ENCODE peak calls at places on chromosome 4, in seven cellular contexts. One of them, this sample, is unnamed.

GRCh38 chr4:93645120-93645519 is 183.4 kb upstream of the ATOH1 start:
- DNase-seq in astrocyte: no peak
- DNase-seq in AG10803: no peak
- DNase-seq in WERI-Rb-1: no peak
- DNase-seq in PC-9: no peak
- DNase-seq in Peyer's patch: no peak
- DNase-seq in stomach: no peak
- DNase-seq in this sample: no peak

GRCh38 chr4:90069151-90069550 is 58.0 kb upstream of the CCSER1 start:
- DNase-seq in stomach: no peak
- DNase-seq in WERI-Rb-1: no peak
- DNase-seq in astrocyte: peak
- DNase-seq in PC-9: no peak
- DNase-seq in Peyer's patch: no peak
- DNase-seq in AG10803: no peak
- DNase-seq in this sample: peak

GRCh38 chr4:139978692-139979091 is 175.3 kb downstream of the MAML3 start:
- DNase-seq in Peyer's patch: no peak
- DNase-seq in stomach: no peak
- DNase-seq in PC-9: no peak
- DNase-seq in AG10803: no peak
- DNase-seq in astrocyte: no peak
- DNase-seq in WERI-Rb-1: no peak
- DNase-seq in this sample: no peak

GRCh38 chr4:159018062-159018629 is 84.7 kb upstream of the RAPGEF2 start:
- DNase-seq in AG10803: no peak
- DNase-seq in WERI-Rb-1: no peak
- DNase-seq in stomach: no peak
- DNase-seq in Peyer's patch: no peak
- DNase-seq in PC-9: no peak
- DNase-seq in astrocyte: no peak
- DNase-seq in this sample: no peak

GRCh38 chr4:33780952-33781655 is 2463.2 kb downstream of the ARAP2 start:
- DNase-seq in stomach: no peak
- DNase-seq in PC-9: peak
- DNase-seq in AG10803: peak
- DNase-seq in Peyer's patch: no peak
- DNase-seq in WERI-Rb-1: no peak
- DNase-seq in astrocyte: peak
- DNase-seq in this sample: peak

GRCh38 chr4:8539661-8540060 is 40.5 kb upstream of the GPR78 start:
- DNase-seq in AG10803: no peak
- DNase-seq in astrocyte: no peak
- DNase-seq in PC-9: no peak
- DNase-seq in WERI-Rb-1: no peak
- DNase-seq in stomach: no peak
- DNase-seq in Peyer's patch: peak
- DNase-seq in this sample: no peak

GRCh38 chr4:27009539-27009938 is 148.9 kb downstream of the STIM2 start:
- DNase-seq in PC-9: no peak
- DNase-seq in stomach: no peak
- DNase-seq in AG10803: peak
- DNase-seq in WERI-Rb-1: no peak
- DNase-seq in Peyer's patch: no peak
- DNase-seq in astrocyte: peak
- DNase-seq in this sample: no peak

GRCh38 chr4:152943673-152944072 is 7.5 kb downstream of the FHDC1 start:
- DNase-seq in stomach: no peak
- DNase-seq in AG10803: peak
- DNase-seq in WERI-Rb-1: no peak
- DNase-seq in astrocyte: peak
- DNase-seq in Peyer's patch: no peak
- DNase-seq in PC-9: no peak
- DNase-seq in this sample: no peak

GRCh38 chr4:86159216-86159615 is 200.6 kb downstream of the MAPK10 start:
- DNase-seq in WERI-Rb-1: no peak
- DNase-seq in astrocyte: no peak
- DNase-seq in PC-9: no peak
- DNase-seq in AG10803: no peak
- DNase-seq in Peyer's patch: no peak
- DNase-seq in stomach: no peak
- DNase-seq in this sample: no peak

GRCh38 chr4:95549246-95550138 is 719 bp upstream of the UNC5C start:
- DNase-seq in Peyer's patch: peak
- DNase-seq in PC-9: no peak
- DNase-seq in WERI-Rb-1: peak
- DNase-seq in astrocyte: peak
- DNase-seq in stomach: peak
- DNase-seq in AG10803: peak
- DNase-seq in this sample: no peak

GRCh38 chr4:95550566-95550965 is 1.8 kb upstream of the UNC5C start:
- DNase-seq in Peyer's patch: no peak
- DNase-seq in stomach: no peak
- DNase-seq in astrocyte: no peak
- DNase-seq in WERI-Rb-1: no peak
- DNase-seq in AG10803: no peak
- DNase-seq in PC-9: no peak
- DNase-seq in this sample: no peak

GRCh38 chr4:95546866-95547707 is 1.7 kb downstream of the UNC5C start:
- DNase-seq in astrocyte: no peak
- DNase-seq in AG10803: no peak
- DNase-seq in Peyer's patch: no peak
- DNase-seq in PC-9: no peak
- DNase-seq in stomach: no peak
- DNase-seq in WERI-Rb-1: peak
- DNase-seq in this sample: no peak

GRCh38 chr4:95547708-95548471 is 883 bp downstream of the UNC5C start:
- DNase-seq in AG10803: peak
- DNase-seq in Peyer's patch: peak
- DNase-seq in astrocyte: peak
- DNase-seq in WERI-Rb-1: peak
- DNase-seq in stomach: no peak
- DNase-seq in PC-9: no peak
- DNase-seq in this sample: no peak

DNA sequence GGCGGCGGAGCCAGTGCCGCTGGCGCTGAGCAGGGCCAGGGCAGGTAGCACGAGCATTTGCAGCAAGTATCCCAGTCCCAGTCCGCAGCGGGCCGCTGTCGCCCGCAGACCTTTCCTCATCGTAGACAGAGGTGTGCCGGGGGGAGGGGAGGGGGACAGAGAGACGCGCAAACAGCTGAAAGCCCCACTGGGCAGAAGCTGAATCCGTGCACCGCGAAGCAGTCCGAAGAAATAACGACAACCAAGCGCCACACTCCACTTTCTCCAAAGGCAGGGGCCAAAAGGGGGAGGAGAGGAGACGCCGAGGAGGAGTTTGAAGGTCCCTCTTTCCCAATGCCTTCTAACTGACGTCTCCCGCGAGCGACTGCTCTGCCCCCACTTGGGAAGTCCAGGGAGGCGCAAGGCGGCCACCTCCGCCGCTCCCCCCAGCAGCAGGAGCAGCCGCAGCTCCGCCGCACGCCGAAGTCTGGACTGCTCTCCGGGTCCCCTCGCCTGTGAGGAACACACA is at the start of gene UNC5C:
- DNase-seq in stomach: peak
- DNase-seq in PC-9: no peak
- DNase-seq in astrocyte: peak
- DNase-seq in Peyer's patch: no peak
- DNase-seq in AG10803: peak
- DNase-seq in WERI-Rb-1: peak
- DNase-seq in this sample: no peak
- TF ChIP-seq CTCF in stomach: no peak
- TF ChIP-seq CTCF in PC-9: no peak
- TF ChIP-seq CTCF in astrocyte: no peak
- TF ChIP-seq CTCF in Peyer's patch: no peak
- TF ChIP-seq CTCF in AG10803: no peak
- TF ChIP-seq CTCF in WERI-Rb-1: peak
- TF ChIP-seq CTCF in this sample: no peak

DNA sequence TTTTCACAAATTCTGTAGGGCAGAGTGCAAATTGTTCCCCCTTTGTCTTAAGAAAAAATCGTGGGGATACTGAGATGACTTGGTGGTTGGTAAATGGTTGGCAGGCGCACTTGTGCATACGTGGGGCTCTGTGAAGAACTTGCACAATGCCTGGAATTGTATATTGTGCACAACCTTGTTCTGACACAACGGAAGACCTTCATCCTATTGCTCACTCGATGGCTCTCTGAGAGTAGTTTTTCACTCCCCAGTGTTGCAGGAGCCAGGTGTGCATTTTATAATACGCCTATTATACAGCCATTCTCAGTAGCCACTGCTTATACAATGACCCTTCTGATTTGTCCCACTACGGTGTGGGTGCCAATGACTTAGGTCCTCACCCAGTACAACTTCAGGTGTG is 150.1 kb downstream of the SPRY1 start:
- DNase-seq in Peyer's patch: no peak
- DNase-seq in AG10803: no peak
- DNase-seq in stomach: no peak
- DNase-seq in WERI-Rb-1: no peak
- DNase-seq in PC-9: no peak
- DNase-seq in astrocyte: no peak
- DNase-seq in this sample: no peak
- H3K4me3 ChIP-seq in Peyer's patch: no peak
- H3K4me3 ChIP-seq in AG10803: no peak
- H3K4me3 ChIP-seq in stomach: no peak
- H3K4me3 ChIP-seq in WERI-Rb-1: no peak
- H3K4me3 ChIP-seq in PC-9: peak
- H3K4me3 ChIP-seq in astrocyte: no peak
- H3K4me3 ChIP-seq in this sample: no peak

GRCh38 chr4:39451423-39452023 is 7.2 kb downstream of the RPL9 start:
- DNase-seq in astrocyte: no peak
- DNase-seq in AG10803: no peak
- DNase-seq in stomach: no peak
- DNase-seq in PC-9: no peak
- DNase-seq in WERI-Rb-1: no peak
- DNase-seq in Peyer's patch: no peak
- DNase-seq in this sample: no peak

GRCh38 chr4:39442910-39443480 is 15.7 kb downstream of the RPL9 start:
- DNase-seq in PC-9: no peak
- DNase-seq in Peyer's patch: no peak
- DNase-seq in WERI-Rb-1: no peak
- DNase-seq in AG10803: no peak
- DNase-seq in stomach: no peak
- DNase-seq in astrocyte: no peak
- DNase-seq in this sample: no peak

GRCh38 chr4:39446483-39446841 is 12.3 kb downstream of the RPL9 start:
- DNase-seq in PC-9: no peak
- DNase-seq in Peyer's patch: no peak
- DNase-seq in AG10803: no peak
- DNase-seq in stomach: no peak
- DNase-seq in WERI-Rb-1: no peak
- DNase-seq in astrocyte: no peak
- DNase-seq in this sample: no peak

GRCh38 chr4:39450618-39451017 is 8.1 kb downstream of the RPL9 start:
- DNase-seq in stomach: no peak
- DNase-seq in Peyer's patch: no peak
- DNase-seq in AG10803: no peak
- DNase-seq in PC-9: no peak
- DNase-seq in astrocyte: no peak
- DNase-seq in WERI-Rb-1: no peak
- DNase-seq in this sample: no peak

DNA sequence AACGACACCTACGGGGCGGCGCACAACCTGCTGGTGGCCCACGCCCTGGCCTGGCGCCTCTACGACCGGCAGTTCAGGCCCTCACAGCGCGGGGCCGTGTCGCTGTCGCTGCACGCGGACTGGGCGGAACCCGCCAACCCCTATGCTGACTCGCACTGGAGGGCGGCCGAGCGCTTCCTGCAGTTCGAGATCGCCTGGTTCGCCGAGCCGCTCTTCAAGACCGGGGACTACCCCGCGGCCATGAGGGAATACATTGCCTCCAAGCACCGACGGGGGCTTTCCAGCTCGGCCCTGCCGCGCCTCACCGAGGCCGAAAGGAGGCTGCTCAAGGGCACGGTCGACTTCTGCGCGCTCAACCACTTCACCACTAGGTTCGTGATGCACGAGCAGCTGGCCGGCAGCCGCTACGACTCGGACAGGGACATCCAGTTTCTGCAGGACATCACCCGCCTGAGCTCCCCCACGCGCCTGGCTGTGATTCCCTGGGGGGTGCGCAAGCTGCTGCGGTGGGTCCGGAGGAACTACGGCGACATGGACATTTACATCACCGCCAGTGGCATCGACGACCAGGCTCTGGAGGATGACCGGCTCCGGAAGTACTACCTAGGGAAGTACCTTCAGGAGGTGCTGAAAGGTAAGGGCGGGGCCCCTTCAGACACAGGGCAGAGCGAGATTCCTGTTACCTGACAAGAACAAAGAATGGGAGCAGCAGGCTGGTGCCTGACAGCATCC is 11.7 kb downstream of the RPL9 start:
- DNase-seq in WERI-Rb-1: no peak
- DNase-seq in PC-9: no peak
- DNase-seq in astrocyte: peak
- DNase-seq in AG10803: peak
- DNase-seq in stomach: peak
- DNase-seq in Peyer's patch: peak
- DNase-seq in this sample: peak
- TF ChIP-seq CTCF in WERI-Rb-1: no peak
- TF ChIP-seq CTCF in PC-9: no peak
- TF ChIP-seq CTCF in astrocyte: no peak
- TF ChIP-seq CTCF in AG10803: peak
- TF ChIP-seq CTCF in stomach: peak
- TF ChIP-seq CTCF in Peyer's patch: peak
- TF ChIP-seq CTCF in this sample: peak

DNA sequence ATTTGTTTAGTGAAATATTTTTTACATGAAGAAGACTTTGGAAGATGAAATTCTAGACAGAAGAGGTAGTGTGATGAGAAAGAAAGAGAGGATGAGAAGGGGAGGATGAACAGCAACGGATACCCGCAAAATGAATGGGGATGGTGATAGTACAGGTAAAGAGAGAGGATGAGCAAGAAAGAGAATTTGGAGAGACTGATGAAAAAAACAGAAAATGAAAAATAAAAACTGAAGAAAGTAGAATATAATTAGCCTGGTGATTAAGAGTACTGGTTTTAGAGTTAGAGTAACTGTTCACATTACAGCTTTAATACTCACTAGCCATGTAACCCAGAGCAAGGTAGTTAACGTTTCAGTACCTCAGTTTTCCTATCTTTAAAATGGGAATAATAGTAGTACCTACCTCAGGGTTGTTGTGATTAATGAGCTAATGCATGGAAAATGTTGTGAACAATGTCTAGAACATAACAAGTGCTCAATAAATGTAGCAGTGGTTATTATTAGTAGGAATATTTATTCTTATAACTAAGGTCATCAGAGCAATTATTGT is 54.9 kb upstream of the ANTXR2 start:
- DNase-seq in stomach: no peak
- DNase-seq in WERI-Rb-1: no peak
- DNase-seq in astrocyte: no peak
- DNase-seq in PC-9: no peak
- DNase-seq in AG10803: no peak
- DNase-seq in Peyer's patch: no peak
- DNase-seq in this sample: no peak
- H3K4me3 ChIP-seq in stomach: no peak
- H3K4me3 ChIP-seq in WERI-Rb-1: no peak
- H3K4me3 ChIP-seq in astrocyte: no peak
- H3K4me3 ChIP-seq in PC-9: no peak
- H3K4me3 ChIP-seq in AG10803: no peak
- H3K4me3 ChIP-seq in Peyer's patch: no peak
- H3K4me3 ChIP-seq in this sample: no peak

This sample was measured in bronchial epithelial cell.